ENCODE peak calls at places on chromosomes 3 and 15, in five cellular contexts. Q, V, N, R and F are unnamed samples.

GRCh38 chr3:81352867-81353266 is 408.6 kb downstream of the GBE1 start:
- DNase-seq in Q (no peak), V (no peak), N (peak), R (no peak), F (peak)

GRCh38 chr3:37050242-37050641 is 56.9 kb downstream of the MLH1 start:
- DNase-seq in Q (no peak), V (no peak), N (no peak), R (no peak), F (no peak)

GRCh38 chr3:98780343-98780742 is 17.2 kb downstream of the ST3GAL6 start:
- DNase-seq in Q (no peak), V (no peak), N (no peak), R (no peak), F (no peak)

GRCh38 chr3:140522653-140523380 is 155.0 kb upstream of the TRIM42 start:
- DNase-seq in Q (no peak), V (no peak), N (no peak), R (no peak), F (no peak)

GRCh38 chr15:48486228-48486627 is 155.0 kb downstream of the DUT start:
- DNase-seq in Q (no peak), V (no peak), N (no peak), R (peak), F (no peak)

GRCh38 chr3:3151513-3151912 is 24.8 kb downstream of the TRNT1 start:
- DNase-seq in Q (no peak), V (no peak), N (no peak), R (no peak), F (no peak)

GRCh38 chr15:68003297-68003696 is 50.8 kb upstream of the PIAS1 start:
- DNase-seq in Q (no peak), V (no peak), N (peak), R (no peak), F (no peak)

GRCh38 chr3:165778456-165778855 is 58.8 kb downstream of the BCHE start:
- DNase-seq in Q (no peak), V (no peak), N (no peak), R (no peak), F (no peak)

GRCh38 chr15:94924971-94925593 is 693.7 kb downstream of the MCTP2 start:
- DNase-seq in Q (no peak), V (no peak), N (no peak), R (no peak), F (no peak)

GRCh38 chr3:9552252-9552999 is 1.2 kb downstream of the LHFPL4 start:
- DNase-seq in Q (peak), V (peak), N (no peak), R (no peak), F (no peak)

GRCh38 chr3:65714138-65714537 is 324.6 kb downstream of the MAGI1 start:
- DNase-seq in Q (no peak), V (no peak), N (no peak), R (no peak), F (no peak)

GRCh38 chr15:22258402-22259150 is 178.2 kb downstream of the OR4M2 start:
- DNase-seq in Q (no peak), V (no peak), N (no peak), R (no peak), F (no peak)

GRCh38 chr3:127203024-127203423 is 10.1 kb downstream of the PRR23E start:
- DNase-seq in Q (no peak), V (no peak), N (no peak), R (no peak), F (no peak)

GRCh38 chr3:58640700-58641372 is 25.7 kb downstream of the FAM3D start:
- DNase-seq in Q (peak), V (peak), N (peak), R (no peak), F (peak)

GRCh38 chr3:123936400-123936799 is 24.6 kb downstream of the CCDC14 start:
- DNase-seq in Q (no peak), V (no peak), N (no peak), R (no peak), F (no peak)

GRCh38 chr3:179421500-179421899 is 29.8 kb downstream of the GNB4 start:
- DNase-seq in Q (no peak), V (peak), N (no peak), R (no peak), F (no peak)

GRCh38 chr3:111252795-111253194 is 181.2 kb downstream of the NECTIN3 start:
- DNase-seq in Q (no peak), V (no peak), N (no peak), R (no peak), F (no peak)

GRCh38 chr3:104604326-104605010 is 762.2 kb upstream of the ALCAM start:
- DNase-seq in Q (no peak), V (no peak), N (no peak), R (no peak), F (peak)

GRCh38 chr3:191721390-191721801 is 260.4 kb downstream of the PYDC2 start:
- DNase-seq in Q (no peak), V (no peak), N (peak), R (no peak), F (no peak)

GRCh38 chr15:99015677-99016568 is 8.3 kb upstream of the PGPEP1L start:
- DNase-seq in Q (no peak), V (no peak), N (no peak), R (no peak), F (no peak)

GRCh38 chr3:134364061-134364935 is 9.9 kb downstream of the AMOTL2 start:
- DNase-seq in Q (peak), V (peak), N (no peak), R (no peak), F (peak)

GRCh38 chr3:189688296-189688695 is 57.1 kb downstream of the TP63 start:
- DNase-seq in Q (no peak), V (no peak), N (no peak), R (no peak), F (no peak)

GRCh38 chr3:173932624-173933023 is 535.1 kb downstream of the NLGN1 start:
- DNase-seq in Q (no peak), V (no peak), N (no peak), R (no peak), F (no peak)

GRCh38 chr3:124883766-124884473 is 3.2 kb downstream of the ITGB5 start:
- DNase-seq in Q (no peak), V (no peak), N (no peak), R (no peak), F (no peak)

GRCh38 chr3:102883515-102883914 is 448.7 kb downstream of the ZPLD1 start:
- DNase-seq in Q (no peak), V (no peak), N (no peak), R (no peak), F (no peak)

GRCh38 chr15:58015565-58015964 is 49.9 kb downstream of the ALDH1A2 start:
- DNase-seq in Q (no peak), V (no peak), N (no peak), R (no peak), F (no peak)

GRCh38 chr15:100681335-100681746 is 79.0 kb downstream of the ASB7 start:
- DNase-seq in Q (no peak), V (no peak), N (no peak), R (no peak), F (no peak)

GRCh38 chr3:189148090-189148507 is 23.7 kb upstream of the TPRG1 start:
- DNase-seq in Q (peak), V (peak), N (peak), R (no peak), F (peak)

GRCh38 chr15:51274956-51275355 is 63.4 kb downstream of the CYP19A1 start:
- DNase-seq in Q (no peak), V (no peak), N (no peak), R (no peak), F (no peak)

GRCh38 chr3:195729476-195729875 is 8.7 kb downstream of the MUC20 start:
- DNase-seq in Q (no peak), V (no peak), N (no peak), R (no peak), F (no peak)

GRCh38 chr3:148911173-148911572 is 46.1 kb downstream of the CPA3 start:
- DNase-seq in Q (no peak), V (no peak), N (no peak), R (no peak), F (peak)

GRCh38 chr15:52217186-52217585 is 26.0 kb upstream of the GNB5 start:
- DNase-seq in Q (peak), V (peak), N (no peak), R (no peak), F (no peak)

GRCh38 chr3:185656321-185656840 is 70.3 kb downstream of the SENP2 start:
- DNase-seq in Q (no peak), V (no peak), N (no peak), R (no peak), F (no peak)

GRCh38 chr3:120163023-120163422 is 68.8 kb upstream of the GSK3B start:
- DNase-seq in Q (no peak), V (no peak), N (peak), R (no peak), F (no peak)

GRCh38 chr15:62105266-62105665 is 38.5 kb downstream of the C2CD4A start:
- DNase-seq in Q (no peak), V (no peak), N (no peak), R (no peak), F (no peak)

GRCh38 chr15:62975515-62975914 is 67.0 kb upstream of the TPM1 start:
- DNase-seq in Q (no peak), V (no peak), N (no peak), R (no peak), F (no peak)

GRCh38 chr3:101039285-101039684 is 46.1 kb upstream of the ABI3BP start:
- DNase-seq in Q (no peak), V (no peak), N (no peak), R (no peak), F (no peak)

GRCh38 chr3:113948015-113948917 is 453 bp downstream of the ZDHHC23 start:
- DNase-seq in Q (peak), V (no peak), N (peak), R (no peak), F (no peak)

DNA sequence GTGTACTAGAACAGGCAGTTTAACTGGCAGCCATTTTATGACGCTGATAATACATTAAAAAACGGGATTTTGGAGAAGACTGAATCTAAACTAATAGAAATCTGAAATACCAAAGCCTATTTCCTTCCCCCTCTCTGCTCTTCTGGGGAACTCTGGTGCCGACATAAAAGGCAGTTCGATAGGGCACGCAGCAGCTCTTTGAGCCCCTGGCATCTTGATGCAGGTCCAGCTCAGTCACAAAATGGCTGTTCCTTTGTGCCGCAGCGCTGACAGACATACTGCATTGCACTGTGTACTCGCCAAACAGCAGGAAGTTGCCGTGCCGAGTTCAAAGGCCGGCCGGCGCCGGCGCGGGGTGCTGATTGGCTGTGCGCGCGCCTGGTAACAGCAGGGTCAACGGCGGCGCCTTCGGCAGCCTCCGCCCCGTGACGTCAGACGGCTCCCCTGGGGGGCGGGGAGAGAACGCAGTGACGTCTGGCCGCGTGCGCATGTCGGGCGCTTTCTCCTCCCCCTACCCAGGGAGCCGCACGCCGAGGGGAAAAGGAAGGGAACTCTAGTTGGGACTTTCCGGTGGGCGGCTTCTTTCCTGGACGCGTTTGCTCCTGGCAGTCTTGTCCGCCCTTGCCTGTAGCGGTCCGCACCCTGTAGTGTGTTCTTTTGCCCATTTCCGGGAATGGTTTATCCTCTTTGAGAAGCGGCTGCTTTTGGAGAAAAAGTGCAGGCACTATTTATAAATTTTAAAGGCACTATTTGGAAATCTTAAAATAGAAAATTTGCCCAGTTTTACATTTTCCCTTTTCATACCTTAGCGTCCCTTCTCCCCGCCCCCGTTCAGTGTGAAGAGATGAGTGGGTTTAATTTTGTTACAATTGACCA is 4.1 kb downstream of the CHD2 start:
- DNase-seq in Q (peak), V (peak), N (peak), R (peak), F (peak)
- TF ChIP-seq CEBPB in Q (peak), V (no peak), N (peak), R (peak), F (no peak)

GRCh38 chr15:64017082-64017588 is 29.1 kb downstream of the DAPK2 start:
- DNase-seq in Q (no peak), V (no peak), N (peak), R (no peak), F (peak)

GRCh38 chr15:64022571-64022970 is 23.7 kb downstream of the DAPK2 start:
- DNase-seq in Q (no peak), V (no peak), N (no peak), R (no peak), F (no peak)

GRCh38 chr15:64017591-64018163 is 28.6 kb downstream of the DAPK2 start:
- DNase-seq in Q (no peak), V (no peak), N (no peak), R (no peak), F (no peak)

GRCh38 chr15:64023215-64023614 is 23.1 kb downstream of the DAPK2 start:
- DNase-seq in Q (no peak), V (no peak), N (no peak), R (no peak), F (no peak)

DNA sequence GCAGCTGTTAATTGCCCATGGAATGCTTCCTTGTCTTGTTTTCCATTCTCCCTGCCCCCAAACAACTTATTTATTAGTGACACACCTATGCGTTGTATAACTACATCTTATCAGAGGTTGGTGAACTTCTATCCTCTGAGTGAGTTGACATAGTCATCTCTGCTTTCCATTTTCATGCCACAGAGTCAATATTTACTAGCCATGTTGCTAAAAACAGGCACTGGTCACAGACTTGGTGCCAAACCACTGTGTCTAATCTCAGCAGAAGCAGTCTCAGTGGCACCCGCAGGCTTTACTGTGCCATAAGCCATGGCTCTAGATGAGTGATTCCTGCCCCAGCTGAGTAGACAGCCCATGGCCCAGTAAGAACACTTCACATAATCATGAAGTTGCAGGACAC is 26.5 kb downstream of the DAPK2 start:
- DNase-seq in Q (no peak), V (no peak), N (peak), R (peak), F (no peak)
- TF ChIP-seq YY1 in Q (no peak), V (no peak), N (no peak), R (no peak), F (no peak)

GRCh38 chr3:48435774-48436476 is 4.0 kb downstream of the CCDC51 start:
- DNase-seq in Q (peak), V (peak), N (peak), R (peak), F (peak)
- TF ChIP-seq CEBPB in Q (no peak), V (no peak), N (no peak), R (no peak), F (no peak)

DNA sequence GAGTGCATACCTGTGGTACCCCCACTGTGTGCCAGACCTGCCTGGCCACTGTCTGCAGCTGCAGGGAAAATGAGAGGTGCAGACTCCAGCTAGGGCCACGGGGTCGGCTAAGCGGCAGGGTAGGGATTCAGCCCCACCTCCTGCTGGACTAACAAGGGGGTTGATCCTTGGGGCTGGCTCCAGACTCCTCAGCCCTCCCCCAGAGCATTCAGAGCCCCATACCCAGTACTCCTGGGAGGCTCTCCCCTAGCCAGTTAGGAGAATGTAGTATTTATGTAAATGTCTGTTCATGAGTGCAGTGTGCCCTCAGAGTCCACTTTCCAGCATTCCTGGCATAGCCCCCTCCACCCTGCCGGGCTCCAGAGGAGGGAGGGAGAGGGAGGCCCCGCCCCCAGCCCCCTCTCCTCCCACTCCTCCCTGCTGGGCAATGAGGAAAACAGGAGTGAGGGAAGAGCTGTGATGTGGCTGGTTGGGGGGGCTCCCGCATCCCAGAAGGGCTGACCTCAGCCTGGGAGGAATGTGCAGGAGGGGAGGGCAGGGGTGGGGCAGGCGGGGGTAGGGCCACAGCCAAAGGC is 4.5 kb upstream of the SEMA3B start:
- DNase-seq in Q (peak), V (no peak), N (peak), R (no peak), F (peak)
- TF ChIP-seq YY1 in Q (no peak), V (no peak), N (no peak), R (no peak), F (no peak)

DNA sequence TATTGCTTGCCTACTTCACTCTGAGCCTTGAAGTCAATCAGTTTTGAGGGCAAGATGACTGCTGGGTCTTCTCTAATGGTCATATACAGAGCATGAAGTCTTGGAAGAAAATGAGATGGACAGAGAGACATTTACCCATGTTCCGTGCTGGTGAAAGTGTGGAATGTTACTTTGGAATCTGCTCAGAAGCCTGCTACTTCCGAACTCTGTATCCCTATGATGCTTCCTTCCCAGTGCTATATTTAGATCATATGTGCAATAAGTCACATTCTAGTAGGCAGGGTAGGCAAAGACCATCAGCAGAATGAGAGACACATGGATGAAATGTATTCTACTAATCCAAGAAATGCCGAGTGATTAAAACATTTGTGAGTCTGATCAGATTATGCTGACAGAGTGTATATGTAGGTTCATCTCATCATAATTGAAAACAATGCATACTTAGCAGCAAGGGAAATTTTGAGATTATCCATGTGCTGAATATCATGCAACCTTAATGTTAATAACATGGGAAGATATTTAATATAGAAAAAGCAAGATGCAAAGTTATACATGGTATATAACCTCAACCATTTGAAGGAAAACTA is 60.5 kb downstream of the RAB7A start:
- DNase-seq in Q (no peak), V (no peak), N (no peak), R (no peak), F (no peak)
- TF ChIP-seq CEBPB in Q (no peak), V (no peak), N (no peak), R (no peak), F (no peak)

GRCh38 chr3:128459451-128459820 is 7.3 kb downstream of the DNAJB8 start:
- DNase-seq in Q (no peak), V (no peak), N (no peak), R (no peak), F (no peak)

GRCh38 chr3:128463354-128463753 is 3.3 kb downstream of the DNAJB8 start:
- DNase-seq in Q (no peak), V (no peak), N (no peak), R (no peak), F (no peak)

GRCh38 chr3:128463771-128464170 is 2.9 kb downstream of the DNAJB8 start:
- DNase-seq in Q (no peak), V (no peak), N (no peak), R (no peak), F (no peak)

GRCh38 chr3:128462341-128462910 is 4.3 kb downstream of the DNAJB8 start:
- DNase-seq in Q (no peak), V (no peak), N (no peak), R (no peak), F (no peak)

GRCh38 chr3:128461731-128462130 is 5.0 kb downstream of the DNAJB8 start:
- DNase-seq in Q (no peak), V (no peak), N (no peak), R (no peak), F (no peak)
- TF ChIP-seq YY1 in Q (no peak), V (no peak), N (no peak), R (no peak), F (no peak)

DNA sequence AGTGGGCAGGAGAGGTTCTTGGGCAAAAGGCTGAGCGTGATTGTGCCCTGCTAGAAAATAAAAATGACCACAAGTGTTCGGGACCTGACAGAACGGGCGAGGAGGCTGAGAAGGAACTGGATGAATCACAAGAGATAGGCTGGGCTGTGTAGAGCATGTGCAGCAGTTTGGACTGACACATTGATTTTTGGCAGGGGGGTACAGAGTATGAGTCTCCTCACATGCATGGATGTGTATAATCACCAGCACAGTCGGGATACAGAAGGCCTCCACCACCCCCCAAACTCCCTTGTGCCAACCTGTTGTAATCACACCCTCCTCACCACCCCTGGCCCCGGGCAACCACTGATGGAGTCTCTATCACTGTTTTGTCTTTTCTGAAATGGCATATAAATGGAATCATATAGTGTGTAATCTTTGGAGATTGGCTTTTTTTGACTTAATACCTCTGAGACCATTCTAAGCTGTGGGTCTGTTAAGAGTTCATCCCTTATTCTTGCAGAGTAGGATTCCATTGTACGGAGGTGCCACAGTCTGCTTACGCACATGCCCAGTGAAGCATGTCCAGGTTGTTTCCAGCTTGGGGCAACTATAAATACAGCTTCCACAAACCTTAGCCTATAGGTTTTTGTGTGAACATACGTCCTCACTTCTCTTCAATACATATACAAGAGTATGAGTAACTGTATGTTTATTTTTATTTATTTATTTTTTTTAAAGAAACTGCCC is 438.8 kb downstream of the FOXP1 start:
- DNase-seq in Q (no peak), V (no peak), N (no peak), R (no peak), F (no peak)
- TF ChIP-seq CEBPB in Q (no peak), V (no peak), N (no peak), R (no peak), F (no peak)

GRCh38 chr15:97114900-97115763 is 784.6 kb downstream of the NR2F2 start:
- DNase-seq in Q (no peak), V (no peak), N (no peak), R (no peak), F (no peak)
- TF ChIP-seq YY1 in Q (no peak), V (no peak), N (no peak), R (no peak), F (no peak)